ENCODE peak calls at places on chromosomes 3 and 15, in ten cellular contexts. One of them, this sample, is unnamed.

GRCh38 chr3:124867511-124867910 is 19.7 kb downstream of the ITGB5 start:
- DNase-seq in A549: no peak
- DNase-seq in breast epithelium: no peak
- DNase-seq in psoas muscle: no peak
- DNase-seq in thoracic aorta: no peak
- DNase-seq in foreskin fibroblast: no peak
- DNase-seq in GM12865: no peak
- DNase-seq in Peyer's patch: no peak
- DNase-seq in pancreas: no peak
- DNase-seq in mucosa of descending colon: no peak
- DNase-seq in this sample: no peak

GRCh38 chr3:104044002-104044401 is 1322.7 kb upstream of the ALCAM start:
- DNase-seq in A549: no peak
- DNase-seq in breast epithelium: no peak
- DNase-seq in psoas muscle: no peak
- DNase-seq in thoracic aorta: no peak
- DNase-seq in foreskin fibroblast: no peak
- DNase-seq in GM12865: no peak
- DNase-seq in Peyer's patch: no peak
- DNase-seq in pancreas: no peak
- DNase-seq in mucosa of descending colon: no peak
- DNase-seq in this sample: no peak

GRCh38 chr3:190326930-190327329 is 4.7 kb upstream of the CLDN1 start:
- DNase-seq in A549: no peak
- DNase-seq in breast epithelium: no peak
- DNase-seq in psoas muscle: no peak
- DNase-seq in thoracic aorta: no peak
- DNase-seq in foreskin fibroblast: peak; percentile 80
- DNase-seq in GM12865: no peak
- DNase-seq in Peyer's patch: no peak
- DNase-seq in pancreas: no peak
- DNase-seq in mucosa of descending colon: no peak
- DNase-seq in this sample: peak; percentile 89

GRCh38 chr15:89442155-89442554 is 54.2 kb downstream of the RHCG start:
- DNase-seq in A549: no peak
- DNase-seq in breast epithelium: no peak
- DNase-seq in psoas muscle: no peak
- DNase-seq in thoracic aorta: no peak
- DNase-seq in foreskin fibroblast: no peak
- DNase-seq in GM12865: no peak
- DNase-seq in Peyer's patch: no peak
- DNase-seq in pancreas: no peak
- DNase-seq in mucosa of descending colon: no peak
- DNase-seq in this sample: no peak

GRCh38 chr3:140898340-140899180 is 43.1 kb upstream of the SLC25A36 start:
- DNase-seq in A549: no peak
- DNase-seq in breast epithelium: no peak
- DNase-seq in psoas muscle: no peak
- DNase-seq in thoracic aorta: no peak
- DNase-seq in foreskin fibroblast: peak; percentile 84
- DNase-seq in GM12865: peak; percentile 51
- DNase-seq in Peyer's patch: no peak
- DNase-seq in pancreas: no peak
- DNase-seq in mucosa of descending colon: no peak
- DNase-seq in this sample: peak; percentile 88

GRCh38 chr3:29513236-29513635 is 232.4 kb downstream of the RBMS3 start:
- DNase-seq in A549: no peak
- DNase-seq in breast epithelium: no peak
- DNase-seq in psoas muscle: no peak
- DNase-seq in thoracic aorta: no peak
- DNase-seq in foreskin fibroblast: no peak
- DNase-seq in GM12865: no peak
- DNase-seq in Peyer's patch: no peak
- DNase-seq in pancreas: no peak
- DNase-seq in mucosa of descending colon: no peak
- DNase-seq in this sample: no peak

GRCh38 chr3:126080970-126081369 is 3.0 kb downstream of the SLC41A3 start:
- DNase-seq in A549: no peak
- DNase-seq in breast epithelium: no peak
- DNase-seq in psoas muscle: no peak
- DNase-seq in thoracic aorta: no peak
- DNase-seq in foreskin fibroblast: no peak
- DNase-seq in GM12865: no peak
- DNase-seq in Peyer's patch: no peak
- DNase-seq in pancreas: no peak
- DNase-seq in mucosa of descending colon: no peak
- DNase-seq in this sample: no peak

GRCh38 chr15:89370120-89371077 is 35.8 kb upstream of the POLG start:
- DNase-seq in A549: no peak
- DNase-seq in breast epithelium: no peak
- DNase-seq in psoas muscle: no peak
- DNase-seq in thoracic aorta: no peak
- DNase-seq in foreskin fibroblast: no peak
- DNase-seq in GM12865: no peak
- DNase-seq in Peyer's patch: no peak
- DNase-seq in pancreas: no peak
- DNase-seq in mucosa of descending colon: no peak
- DNase-seq in this sample: no peak

GRCh38 chr3:9229325-9229724 is 20.1 kb downstream of the SRGAP3 start:
- DNase-seq in A549: no peak
- DNase-seq in breast epithelium: no peak
- DNase-seq in psoas muscle: no peak
- DNase-seq in thoracic aorta: no peak
- DNase-seq in foreskin fibroblast: no peak
- DNase-seq in GM12865: no peak
- DNase-seq in Peyer's patch: no peak
- DNase-seq in pancreas: no peak
- DNase-seq in mucosa of descending colon: no peak
- DNase-seq in this sample: no peak

GRCh38 chr15:68764090-68764489 is 56.6 kb downstream of the ANP32A start:
- DNase-seq in A549: no peak
- DNase-seq in breast epithelium: no peak
- DNase-seq in psoas muscle: no peak
- DNase-seq in thoracic aorta: no peak
- DNase-seq in foreskin fibroblast: peak; percentile 12
- DNase-seq in GM12865: no peak
- DNase-seq in Peyer's patch: no peak
- DNase-seq in pancreas: no peak
- DNase-seq in mucosa of descending colon: no peak
- DNase-seq in this sample: peak; percentile 41

GRCh38 chr3:188133219-188133618 is 20.7 kb upstream of the LPP start:
- DNase-seq in A549: no peak
- DNase-seq in breast epithelium: no peak
- DNase-seq in psoas muscle: no peak
- DNase-seq in thoracic aorta: no peak
- DNase-seq in foreskin fibroblast: peak; percentile 72
- DNase-seq in GM12865: no peak
- DNase-seq in Peyer's patch: no peak
- DNase-seq in pancreas: no peak
- DNase-seq in mucosa of descending colon: no peak
- DNase-seq in this sample: no peak

GRCh38 chr15:35548435-35548834 is 2.5 kb upstream of the DPH6 start:
- DNase-seq in A549: no peak
- DNase-seq in breast epithelium: no peak
- DNase-seq in psoas muscle: no peak
- DNase-seq in thoracic aorta: no peak
- DNase-seq in foreskin fibroblast: peak; percentile 2
- DNase-seq in GM12865: no peak
- DNase-seq in Peyer's patch: no peak
- DNase-seq in pancreas: no peak
- DNase-seq in mucosa of descending colon: no peak
- DNase-seq in this sample: no peak

GRCh38 chr3:40237892-40238571 is 71.5 kb upstream of the EIF1B start:
- DNase-seq in A549: peak; percentile 8
- DNase-seq in breast epithelium: no peak
- DNase-seq in psoas muscle: no peak
- DNase-seq in thoracic aorta: no peak
- DNase-seq in foreskin fibroblast: peak; percentile 42
- DNase-seq in GM12865: no peak
- DNase-seq in Peyer's patch: no peak
- DNase-seq in pancreas: no peak
- DNase-seq in mucosa of descending colon: no peak
- DNase-seq in this sample: no peak

GRCh38 chr15:25877681-25878080 is 14.6 kb upstream of the ATP10A start:
- DNase-seq in A549: no peak
- DNase-seq in breast epithelium: no peak
- DNase-seq in psoas muscle: no peak
- DNase-seq in thoracic aorta: no peak
- DNase-seq in foreskin fibroblast: no peak
- DNase-seq in GM12865: no peak
- DNase-seq in Peyer's patch: no peak
- DNase-seq in pancreas: no peak
- DNase-seq in mucosa of descending colon: no peak
- DNase-seq in this sample: no peak

GRCh38 chr3:184231671-184232070 is 2.3 kb downstream of the VWA5B2 start:
- DNase-seq in A549: no peak
- DNase-seq in breast epithelium: no peak
- DNase-seq in psoas muscle: no peak
- DNase-seq in thoracic aorta: no peak
- DNase-seq in foreskin fibroblast: no peak
- DNase-seq in GM12865: no peak
- DNase-seq in Peyer's patch: no peak
- DNase-seq in pancreas: no peak
- DNase-seq in mucosa of descending colon: no peak
- DNase-seq in this sample: no peak

GRCh38 chr3:52185837-52186236 is 12.1 kb upstream of the ALAS1 start:
- DNase-seq in A549: no peak
- DNase-seq in breast epithelium: no peak
- DNase-seq in psoas muscle: no peak
- DNase-seq in thoracic aorta: no peak
- DNase-seq in foreskin fibroblast: no peak
- DNase-seq in GM12865: no peak
- DNase-seq in Peyer's patch: no peak
- DNase-seq in pancreas: no peak
- DNase-seq in mucosa of descending colon: peak; percentile 6
- DNase-seq in this sample: no peak

GRCh38 chr3:52186729-52187128 is 11.2 kb upstream of the ALAS1 start:
- DNase-seq in A549: no peak
- DNase-seq in breast epithelium: no peak
- DNase-seq in psoas muscle: no peak
- DNase-seq in thoracic aorta: no peak
- DNase-seq in foreskin fibroblast: no peak
- DNase-seq in GM12865: no peak
- DNase-seq in Peyer's patch: no peak
- DNase-seq in pancreas: no peak
- DNase-seq in mucosa of descending colon: no peak
- DNase-seq in this sample: no peak

GRCh38 chr3:52183786-52184445 is 14.0 kb upstream of the ALAS1 start:
- DNase-seq in A549: no peak
- DNase-seq in breast epithelium: no peak
- DNase-seq in psoas muscle: no peak
- DNase-seq in thoracic aorta: no peak
- DNase-seq in foreskin fibroblast: no peak
- DNase-seq in GM12865: no peak
- DNase-seq in Peyer's patch: no peak
- DNase-seq in pancreas: no peak
- DNase-seq in mucosa of descending colon: no peak
- DNase-seq in this sample: no peak

GRCh38 chr3:52184690-52185089 is 13.3 kb upstream of the ALAS1 start:
- DNase-seq in A549: no peak
- DNase-seq in breast epithelium: no peak
- DNase-seq in psoas muscle: no peak
- DNase-seq in thoracic aorta: no peak
- DNase-seq in foreskin fibroblast: no peak
- DNase-seq in GM12865: no peak
- DNase-seq in Peyer's patch: no peak
- DNase-seq in pancreas: no peak
- DNase-seq in mucosa of descending colon: no peak
- DNase-seq in this sample: no peak

GRCh38 chr3:52185311-52185710 is 12.6 kb upstream of the ALAS1 start:
- DNase-seq in A549: no peak
- DNase-seq in breast epithelium: no peak
- DNase-seq in psoas muscle: no peak
- DNase-seq in thoracic aorta: no peak
- DNase-seq in foreskin fibroblast: no peak
- DNase-seq in GM12865: no peak
- DNase-seq in Peyer's patch: no peak
- DNase-seq in pancreas: no peak
- DNase-seq in mucosa of descending colon: no peak
- DNase-seq in this sample: no peak
- TF ChIP-seq CTCF in A549: no peak
- TF ChIP-seq CTCF in breast epithelium: no peak
- TF ChIP-seq CTCF in psoas muscle: no peak
- TF ChIP-seq CTCF in thoracic aorta: no peak
- TF ChIP-seq CTCF in foreskin fibroblast: no peak
- TF ChIP-seq CTCF in GM12865: no peak
- TF ChIP-seq CTCF in Peyer's patch: no peak
- TF ChIP-seq CTCF in pancreas: no peak
- TF ChIP-seq CTCF in mucosa of descending colon: no peak
- TF ChIP-seq CTCF in this sample: no peak

GRCh38 chr3:136412307-136412706 is 162.2 kb downstream of the PCCB start:
- DNase-seq in A549: no peak
- DNase-seq in breast epithelium: no peak
- DNase-seq in psoas muscle: no peak
- DNase-seq in thoracic aorta: no peak
- DNase-seq in foreskin fibroblast: no peak
- DNase-seq in GM12865: no peak
- DNase-seq in Peyer's patch: no peak
- DNase-seq in pancreas: no peak
- DNase-seq in mucosa of descending colon: no peak
- DNase-seq in this sample: no peak
- H3K4me3 ChIP-seq in A549: no peak overlapping the region
- H3K4me3 ChIP-seq in breast epithelium: no peak overlapping the region
- H3K4me3 ChIP-seq in psoas muscle: no peak overlapping the region
- H3K4me3 ChIP-seq in thoracic aorta: no peak overlapping the region
- H3K4me3 ChIP-seq in foreskin fibroblast: no peak overlapping the region
- H3K4me3 ChIP-seq in GM12865: no peak overlapping the region
- H3K4me3 ChIP-seq in Peyer's patch: no peak overlapping the region
- H3K4me3 ChIP-seq in pancreas: no peak overlapping the region
- H3K4me3 ChIP-seq in mucosa of descending colon: no peak overlapping the region
- H3K4me3 ChIP-seq in this sample: no peak overlapping the region

DNA sequence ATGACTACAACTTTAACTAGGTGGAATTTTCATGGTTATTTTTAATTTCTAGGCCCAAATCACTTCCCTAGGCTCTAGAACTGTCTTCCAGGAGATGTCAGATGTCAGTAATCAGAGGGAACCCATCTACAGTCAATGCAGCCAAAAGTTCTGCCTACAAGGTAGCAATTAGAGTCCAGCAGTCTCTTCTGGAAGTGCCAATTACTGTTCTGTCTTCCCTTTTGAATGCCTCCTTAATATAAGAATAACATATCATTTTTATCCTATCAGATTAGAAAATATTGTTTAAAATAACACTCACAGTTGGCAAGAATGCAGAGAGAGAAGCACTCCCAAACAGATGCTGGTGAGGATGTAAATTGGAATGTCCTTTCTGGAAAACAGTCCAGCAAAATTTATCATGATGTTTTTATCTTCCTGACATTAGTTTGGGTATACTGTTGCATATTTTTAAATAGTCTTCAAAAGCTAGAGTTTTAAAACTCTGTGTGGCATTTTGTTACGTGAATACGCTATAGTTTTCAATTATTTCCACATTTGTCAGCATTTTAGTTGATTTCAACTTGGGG is 543.7 kb downstream of the FHIT start:
- DNase-seq in A549: no peak
- DNase-seq in breast epithelium: no peak
- DNase-seq in psoas muscle: no peak
- DNase-seq in thoracic aorta: no peak
- DNase-seq in foreskin fibroblast: peak; percentile 7
- DNase-seq in GM12865: no peak
- DNase-seq in Peyer's patch: no peak
- DNase-seq in pancreas: no peak
- DNase-seq in mucosa of descending colon: no peak
- DNase-seq in this sample: no peak
- TF ChIP-seq CTCF in A549: no peak
- TF ChIP-seq CTCF in breast epithelium: no peak
- TF ChIP-seq CTCF in psoas muscle: no peak
- TF ChIP-seq CTCF in thoracic aorta: no peak
- TF ChIP-seq CTCF in foreskin fibroblast: no peak
- TF ChIP-seq CTCF in GM12865: no peak
- TF ChIP-seq CTCF in Peyer's patch: no peak
- TF ChIP-seq CTCF in pancreas: no peak
- TF ChIP-seq CTCF in mucosa of descending colon: no peak
- TF ChIP-seq CTCF in this sample: no peak

GRCh38 chr15:98801234-98801561 is 152.9 kb downstream of the IGF1R start:
- DNase-seq in A549: no peak
- DNase-seq in breast epithelium: no peak
- DNase-seq in psoas muscle: no peak
- DNase-seq in thoracic aorta: no peak
- DNase-seq in foreskin fibroblast: no peak
- DNase-seq in GM12865: no peak
- DNase-seq in Peyer's patch: no peak
- DNase-seq in pancreas: no peak
- DNase-seq in mucosa of descending colon: no peak
- DNase-seq in this sample: no peak
- H3K4me3 ChIP-seq in A549: peak overlapping the region; percentile 17
- H3K4me3 ChIP-seq in breast epithelium: no peak overlapping the region
- H3K4me3 ChIP-seq in psoas muscle: no peak overlapping the region
- H3K4me3 ChIP-seq in thoracic aorta: peak overlapping the region; percentile 48
- H3K4me3 ChIP-seq in foreskin fibroblast: no peak overlapping the region
- H3K4me3 ChIP-seq in GM12865: no peak overlapping the region
- H3K4me3 ChIP-seq in Peyer's patch: no peak overlapping the region
- H3K4me3 ChIP-seq in pancreas: no peak overlapping the region
- H3K4me3 ChIP-seq in mucosa of descending colon: no peak overlapping the region
- H3K4me3 ChIP-seq in this sample: no peak overlapping the region